ENCODE peak calls at places on chromosomes 1 and 21, in four cellular contexts. N is HTR-8/SVneo, E is A172, R is HFF-Myc. O is an unnamed sample.
A peak's percentile ranks its signal among the peaks of the same experiment; 100 is the strongest.

GRCh38 chr21:38266732-38267131 is 9.9 kb downstream of the KCNJ15 start:
- DNase-seq in N (peak; percentile 26), E (peak; percentile 53), R (no peak), O (no peak)

GRCh38 chr1:205346956-205347574 is 9.7 kb downstream of the KLHDC8A start:
- DNase-seq in N (no peak), E (peak; percentile 66), R (no peak), O (peak; percentile 96)

GRCh38 chr1:37468037-37468436 is 6.3 kb upstream of the ZC3H12A start:
- DNase-seq in E (no peak), N (no peak), R (no peak), O (no peak)

GRCh38 chr1:17529381-17529780 is 10.1 kb upstream of the ARHGEF10L start:
- DNase-seq in N (no peak), R (no peak), E (no peak), O (no peak)

GRCh38 chr1:99496067-99496466 is 149.8 kb upstream of the PALMD start:
- DNase-seq in E (no peak), N (no peak), R (no peak), O (no peak)

GRCh38 chr1:177065430-177065829 is 99.1 kb downstream of the ASTN1 start:
- DNase-seq in N (no peak), E (no peak), R (no peak), O (no peak)

GRCh38 chr1:32810358-32810757 is 6.8 kb downstream of the YARS1 start:
- DNase-seq in R (no peak), N (no peak), E (no peak), O (no peak)

GRCh38 chr1:63915121-63915520 is 141.3 kb downstream of the ROR1 start:
- DNase-seq in R (no peak), E (no peak), N (no peak), O (no peak)

GRCh38 chr1:204846546-204846945 is 24.1 kb upstream of the NFASC start:
- DNase-seq in N (no peak), R (no peak), E (no peak), O (no peak)

GRCh38 chr1:43582162-43582566 is 51.5 kb downstream of the PTPRF start:
- DNase-seq in E (peak; percentile 99), N (peak; percentile 97), R (peak; percentile 98), O (peak; percentile 94)

GRCh38 chr1:13543451-13543911 is 29.7 kb upstream of the LRRC38 start:
- DNase-seq in E (no peak), R (no peak), N (no peak), O (no peak)

GRCh38 chr1:26959722-26960624 is at the start of gene KDF1:
- DNase-seq in E (no peak), N (no peak), R (no peak), O (no peak)

GRCh38 chr1:27831568-27832410 is 1.2 kb downstream of the PPP1R8 start:
- DNase-seq in R (no peak), E (no peak), N (no peak), O (no peak)

GRCh38 chr21:45306453-45306831 is 18.7 kb upstream of the POFUT2 start:
- DNase-seq in N (no peak), E (no peak), R (no peak), O (no peak)

GRCh38 chr1:83097715-83098613 is 901.0 kb downstream of the TTLL7 start:
- DNase-seq in R (no peak), E (no peak), N (no peak), O (no peak)

GRCh38 chr1:223811634-223812101 is 34.1 kb downstream of the TP53BP2 start:
- DNase-seq in E (peak; percentile 56), R (no peak), N (peak; percentile 23), O (no peak)

GRCh38 chr1:165873481-165873880 is 46.1 kb downstream of the UCK2 start:
- DNase-seq in R (no peak), N (no peak), E (no peak), O (no peak)

GRCh38 chr1:35539073-35539823 is 18.0 kb downstream of the KIAA0319L start:
- DNase-seq in N (no peak), E (peak; percentile 11), R (no peak), O (no peak)

GRCh38 chr1:91828007-91828321 is 58.0 kb downstream of the TGFBR3 start:
- DNase-seq in E (no peak), N (no peak), R (no peak), O (no peak)

GRCh38 chr21:14569026-14569425 is 22.9 kb upstream of the SAMSN1 start:
- DNase-seq in N (no peak), R (no peak), E (no peak), O (no peak)

GRCh38 chr1:14685078-14685477 is 86.6 kb downstream of the KAZN start:
- DNase-seq in E (no peak), N (no peak), R (no peak), O (no peak)

GRCh38 chr1:56830052-56830451 is 10.8 kb upstream of the FYB2 start:
- DNase-seq in R (no peak), E (no peak), N (no peak), O (no peak)

GRCh38 chr1:9760824-9761223 is 62.9 kb downstream of the CLSTN1 start:
- DNase-seq in E (no peak), R (no peak), N (no peak), O (no peak)

GRCh38 chr1:173356211-173356762 is 120.8 kb upstream of the PRDX6 start:
- DNase-seq in E (no peak), R (no peak), N (no peak), O (no peak)

GRCh38 chr1:84605157-84605556 is 30.9 kb upstream of the CTBS start:
- DNase-seq in R (no peak), N (no peak), E (no peak), O (no peak)

GRCh38 chr1:8629241-8630091 is 188.0 kb downstream of the RERE start:
- DNase-seq in R (no peak), E (no peak), N (no peak), O (no peak)

GRCh38 chr1:209890606-209891330 is 47.2 kb upstream of the SYT14 start:
- DNase-seq in R (no peak), N (no peak), E (peak; percentile 31), O (no peak)

GRCh38 chr1:115666702-115667101 is 24.9 kb downstream of the VANGL1 start:
- DNase-seq in E (no peak), N (no peak), R (no peak), O (no peak)

GRCh38 chr1:12436817-12437599 is 181.0 kb downstream of the DHRS3 start:
- DNase-seq in E (peak; percentile 18), R (no peak), N (no peak), O (peak; percentile 62)

GRCh38 chr1:33147997-33148314 is 33.9 kb downstream of the TRIM62 start:
- DNase-seq in R (no peak), N (no peak), E (peak; percentile 27), O (no peak)

GRCh38 chr1:91523462-91523861 is 22.8 kb downstream of the CDC7 start:
- DNase-seq in N (no peak), E (no peak), R (no peak), O (peak; percentile 73)

GRCh38 chr1:94535879-94536278 is 5.7 kb downstream of the F3 start:
- DNase-seq in E (no peak), R (no peak), N (no peak), O (no peak)

GRCh38 chr21:35989185-35989735 is 71.1 kb downstream of the SETD4 start:
- DNase-seq in N (no peak), R (no peak), E (no peak), O (no peak)

GRCh38 chr1:179955318-179955638 is 668 bp downstream of the CEP350 start:
- DNase-seq in E (peak; percentile 23), R (no peak), N (peak; percentile 10), O (no peak)

GRCh38 chr21:28769683-28770082 is 223.0 kb downstream of the LTN1 start:
- DNase-seq in E (no peak), N (no peak), R (no peak), O (no peak)

GRCh38 chr1:87449348-87449963 is 120.8 kb downstream of the LMO4 start:
- DNase-seq in R (no peak), E (no peak), N (no peak), O (no peak)

GRCh38 chr1:2602866-2603520 is 16.4 kb downstream of the PRXL2B start:
- DNase-seq in E (no peak), R (no peak), N (no peak), O (no peak)